ENCODE peak calls at places on chromosomes 16 and 17, in six cellular contexts. M, F, G, V, X and J are unnamed samples.

GRCh38 chr17:83189673-83190385 is 110.4 kb downstream of the METRNL start:
- DNase-seq in M (no peak), F (no peak), G (peak), V (peak), X (peak), J (peak)

GRCh38 chr16:13997933-13998332 is 73.2 kb upstream of the MRTFB start:
- DNase-seq in M (peak), F (no peak), G (no peak), V (no peak), X (no peak), J (no peak)

GRCh38 chr17:38559880-38560230 is 45.9 kb downstream of the SRCIN1 start:
- DNase-seq in M (no peak), F (no peak), G (no peak), V (no peak), X (no peak), J (no peak)

GRCh38 chr16:72721981-72722380 is 325.9 kb downstream of the ZFHX3 start:
- DNase-seq in M (no peak), F (no peak), G (no peak), V (no peak), X (no peak), J (no peak)

GRCh38 chr17:59372138-59372751 is 40.8 kb downstream of the YPEL2 start:
- DNase-seq in M (no peak), F (no peak), G (peak), V (peak), X (no peak), J (no peak)

GRCh38 chr17:5419959-5420653 is at the start of gene RPAIN:
- DNase-seq in M (no peak), F (peak), G (no peak), V (no peak), X (peak), J (peak)

GRCh38 chr17:80082403-80083135 is 18.8 kb upstream of the GAA start:
- DNase-seq in M (peak), F (peak), G (peak), V (peak), X (peak), J (no peak)

GRCh38 chr16:28067604-28068382 is 4.3 kb upstream of the GSG1L start:
- DNase-seq in M (no peak), F (no peak), G (peak), V (no peak), X (peak), J (no peak)

GRCh38 chr16:50530277-50531236 is 17.6 kb upstream of the NKD1 start:
- DNase-seq in M (peak), F (no peak), G (no peak), V (no peak), X (no peak), J (no peak)

GRCh38 chr17:69712801-69713311 is 298.4 kb downstream of the MAP2K6 start:
- DNase-seq in M (no peak), F (no peak), G (peak), V (no peak), X (no peak), J (no peak)

GRCh38 chr17:44864831-44865230 is 17.1 kb downstream of the HIGD1B start:
- DNase-seq in M (no peak), F (no peak), G (no peak), V (no peak), X (no peak), J (no peak)

GRCh38 chr17:78278139-78278741 is 46.8 kb downstream of the TMEM235 start:
- DNase-seq in M (no peak), F (no peak), G (peak), V (no peak), X (peak), J (no peak)

GRCh38 chr17:50956750-50957523 is 90.8 kb upstream of the TOB1 start:
- DNase-seq in M (peak), F (peak), G (peak), V (peak), X (peak), J (peak)

GRCh38 chr17:63407741-63408330 is 38.3 kb downstream of the CYB561 start:
- DNase-seq in M (no peak), F (no peak), G (no peak), V (no peak), X (no peak), J (no peak)

GRCh38 chr16:57646388-57647039 is 18.1 kb downstream of the ADGRG1 start:
- DNase-seq in M (no peak), F (no peak), G (no peak), V (no peak), X (no peak), J (no peak)

GRCh38 chr17:48925991-48926342 is 17.8 kb downstream of the UBE2Z start:
- DNase-seq in M (no peak), F (no peak), G (no peak), V (no peak), X (no peak), J (no peak)

GRCh38 chr16:381788-382717 is at the start of gene PGAP6:
- DNase-seq in M (no peak), F (peak), G (peak), V (peak), X (peak), J (peak)

GRCh38 chr17:8436169-8436932 is 667 bp downstream of the NDEL1 start:
- DNase-seq in M (peak), F (peak), G (peak), V (peak), X (peak), J (peak)

GRCh38 chr16:81745704-81746558 is 33.2 kb upstream of the PLCG2 start:
- DNase-seq in M (peak), F (peak), G (peak), V (peak), X (peak), J (peak)

GRCh38 chr16:4613636-4614570 is 785 bp downstream of the UBALD1 start:
- DNase-seq in M (peak), F (peak), G (peak), V (no peak), X (peak), J (peak)

GRCh38 chr16:90057738-90058173 is 19.4 kb downstream of the PRDM7 start:
- DNase-seq in M (peak), F (no peak), G (peak), V (no peak), X (no peak), J (no peak)

GRCh38 chr16:56932588-56933265 is 785 bp downstream of the HERPUD1 start:
- DNase-seq in M (peak), F (peak), G (peak), V (peak), X (peak), J (peak)

GRCh38 chr17:50279181-50279526 is 4.9 kb downstream of the TMEM92 start:
- DNase-seq in M (peak), F (no peak), G (no peak), V (no peak), X (no peak), J (no peak)

GRCh38 chr16:81692571-81692970 is 86.5 kb upstream of the PLCG2 start:
- DNase-seq in M (no peak), F (no peak), G (no peak), V (no peak), X (peak), J (no peak)

GRCh38 chr17:58314706-58315015 is 13.9 kb downstream of the TSPOAP1 start:
- DNase-seq in M (no peak), F (peak), G (no peak), V (no peak), X (no peak), J (no peak)

GRCh38 chr17:42031584-42031983 is 11.7 kb downstream of the NKIRAS2 start:
- DNase-seq in M (no peak), F (no peak), G (no peak), V (no peak), X (no peak), J (peak)

GRCh38 chr17:82882715-82883446 is 43.1 kb upstream of the ZNF750 start:
- DNase-seq in M (no peak), F (no peak), G (no peak), V (no peak), X (peak), J (no peak)

GRCh38 chr16:84925773-84926372 is 85.5 kb downstream of the ZDHHC7 start:
- DNase-seq in M (no peak), F (no peak), G (no peak), V (no peak), X (peak), J (no peak)